ENCODE peak calls at places on chromosomes 2 and 18, in five cellular contexts. V is T-helper 2 cell treated with Interferon-gamma antibody and Interleukin-4, amounts not matched to agents 5 μg/mL and 100 μg/mL, for 36 hours; I is RPMI8226; Q is GM12865; P is fibroblast of pulmonary artery. O is an unnamed sample.

GRCh38 chr2:119598576-119598975 is 54.3 kb downstream of the CFAP221 start:
- DNase-seq in V (no peak), I (no peak), Q (no peak), P (no peak), O (no peak)

GRCh38 chr2:164917296-164917903 is 37.9 kb downstream of the SLC38A11 start:
- DNase-seq in I (peak), Q (no peak), P (peak), V (no peak), O (peak)

GRCh38 chr2:208208335-208209085 is 18.7 kb upstream of the C2orf80 start:
- DNase-seq in P (no peak), I (no peak), V (no peak), Q (no peak), O (no peak)

GRCh38 chr2:47771211-47771610 is 11.7 kb upstream of the MSH6 start:
- DNase-seq in Q (peak), V (no peak), I (peak), P (peak), O (peak)

GRCh38 chr2:216387262-216387661 is 15.0 kb upstream of the MARCHF4 start:
- DNase-seq in I (no peak), P (no peak), V (no peak), Q (no peak), O (no peak)

GRCh38 chr2:129877795-129878775 is 101.4 kb upstream of the RAB6C start:
- DNase-seq in P (peak), I (no peak), Q (no peak), V (peak), O (peak)

GRCh38 chr18:58117685-58118403 is 73.8 kb downstream of the NEDD4L start:
- DNase-seq in Q (no peak), P (peak), V (no peak), I (peak), O (peak)

GRCh38 chr2:153715218-153715617 is 156.5 kb upstream of the GALNT13 start:
- DNase-seq in V (no peak), P (no peak), Q (no peak), I (no peak), O (no peak)

GRCh38 chr2:208501217-208501616 is 94.6 kb downstream of the PTH2R start:
- DNase-seq in V (no peak), Q (no peak), P (no peak), I (no peak), O (no peak)